ENCODE peak calls at places on chromosomes 6 and 20, in seven cellular contexts. J, R, Q, I, D, H and G are unnamed samples.
A peak's percentile ranks its signal among the peaks of the same experiment; 100 is the strongest.

GRCh38 chr6:21678990-21679389 is 85.4 kb downstream of the SOX4 start:
- DNase-seq in R (no peak), H (no peak), Q (peak; percentile 12), D (peak; percentile 89), J (peak; percentile 5), I (peak; percentile 43), G (no peak)

GRCh38 chr20:35092524-35093244 is at the start of gene TRPC4AP:
- DNase-seq in J (peak; percentile 44), R (peak; percentile 97), D (peak; percentile 74), Q (no peak), H (peak; percentile 87), I (peak; percentile 92), G (peak; percentile 88)

GRCh38 chr6:4848382-4849068 is 72.3 kb downstream of the CDYL start:
- DNase-seq in I (peak; percentile 62), R (no peak), D (no peak), H (no peak), Q (no peak), J (no peak), G (peak; percentile 55)

GRCh38 chr6:81727876-81728517 is 24.5 kb downstream of the TENT5A start:
- DNase-seq in R (no peak), J (no peak), H (no peak), I (no peak), Q (no peak), D (no peak), G (no peak)

GRCh38 chr6:123418101-123418500 is 218.6 kb downstream of the TRDN start:
- DNase-seq in H (no peak), I (no peak), Q (no peak), D (no peak), R (no peak), J (no peak), G (no peak)

GRCh38 chr6:149045404-149045803 is 272.1 kb upstream of the TAB2 start:
- DNase-seq in R (no peak), J (no peak), I (peak; percentile 33), D (no peak), Q (no peak), H (no peak), G (no peak)

GRCh38 chr6:43074847-43075741 is 1.0 kb upstream of the PTK7 start:
- DNase-seq in J (no peak), Q (no peak), I (no peak), H (no peak), R (no peak), D (peak; percentile 23), G (no peak)

GRCh38 chr6:31663087-31663960 is 1.5 kb downstream of the GPANK1 start:
- DNase-seq in H (no peak), Q (no peak), R (no peak), D (no peak), I (no peak), J (no peak), G (no peak)

GRCh38 chr6:151385177-151385576 is 6.2 kb downstream of the ZBTB2 start:
- DNase-seq in D (no peak), I (no peak), H (no peak), R (no peak), J (no peak), Q (no peak), G (no peak)

GRCh38 chr20:43442310-43442880 is 15.3 kb upstream of the SRSF6 start:
- DNase-seq in H (no peak), I (peak; percentile 42), J (no peak), D (no peak), Q (no peak), R (no peak), G (no peak)

GRCh38 chr6:35725721-35726438 is 11.0 kb upstream of the ARMC12 start:
- DNase-seq in R (no peak), J (no peak), Q (no peak), H (no peak), I (peak; percentile 65), D (peak; percentile 39), G (no peak)

GRCh38 chr20:48298851-48299484 is 513.7 kb upstream of the SULF2 start:
- DNase-seq in H (no peak), Q (peak; percentile 61), J (peak; percentile 54), R (no peak), I (peak; percentile 73), D (peak; percentile 96), G (no peak)

GRCh38 chr20:34377072-34377847 is 14.2 kb downstream of the ITCH start:
- DNase-seq in H (no peak), J (no peak), I (no peak), Q (no peak), R (no peak), D (no peak), G (no peak)

GRCh38 chr6:94052754-94053153 is 633.4 kb upstream of the EPHA7 start:
- DNase-seq in J (no peak), D (peak; percentile 48), Q (no peak), H (no peak), R (no peak), I (no peak), G (no peak)

GRCh38 chr6:63507096-63507495 is 65.2 kb upstream of the LOC128125822 start:
- DNase-seq in Q (no peak), D (no peak), I (no peak), J (no peak), H (no peak), R (no peak), G (no peak)
- TF ChIP-seq CTCF in Q (no peak), D (no peak), I (peak; percentile 45), J (no peak), H (no peak), R (no peak), G (no peak)

GRCh38 chr20:63160641-63161175 is 55.2 kb downstream of the YTHDF1 start:
- DNase-seq in J (no peak), R (no peak), H (no peak), I (no peak), Q (no peak), D (no peak), G (peak; percentile 8)
- TF ChIP-seq CTCF in J (no peak), R (no peak), H (no peak), I (no peak), Q (no peak), D (no peak), G (no peak)

DNA sequence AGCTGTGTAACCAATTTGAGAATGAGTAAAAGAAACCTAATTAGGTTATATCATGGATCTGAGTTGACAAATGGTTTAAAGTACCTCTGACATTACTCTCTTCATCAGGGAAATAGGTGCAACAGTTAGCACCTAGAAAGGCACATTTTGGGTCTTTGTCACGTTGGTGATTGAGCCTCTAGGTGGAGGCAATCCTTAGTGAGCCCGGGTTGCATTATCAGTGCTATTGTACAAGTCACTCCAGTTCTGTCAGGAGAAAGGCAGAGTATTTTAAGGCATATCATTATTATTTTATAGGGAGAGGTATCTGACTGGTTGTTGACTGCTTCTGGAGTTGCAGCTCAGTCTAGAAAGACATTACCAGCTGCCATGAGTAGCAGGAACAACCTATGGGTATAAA is 54.9 kb downstream of the TRIM27 start:
- DNase-seq in J (no peak), Q (no peak), I (no peak), H (no peak), R (no peak), D (no peak), G (no peak)
- TF ChIP-seq CTCF in J (no peak), Q (no peak), I (no peak), H (no peak), R (no peak), D (no peak), G (no peak)

GRCh38 chr20:62211216-62211615 is 8.9 kb downstream of the HRH3 start:
- DNase-seq in I (no peak), Q (no peak), J (no peak), H (no peak), D (no peak), R (no peak), G (no peak)

GRCh38 chr20:62209850-62210495 is 10.1 kb downstream of the HRH3 start:
- DNase-seq in H (no peak), D (no peak), R (no peak), I (no peak), Q (no peak), J (no peak), G (peak; percentile 44)

GRCh38 chr20:62208061-62208804 is 11.8 kb downstream of the HRH3 start:
- DNase-seq in J (no peak), I (no peak), Q (no peak), D (no peak), H (no peak), R (no peak), G (no peak)

GRCh38 chr20:62210496-62210855 is 9.6 kb downstream of the HRH3 start:
- DNase-seq in Q (no peak), R (no peak), J (no peak), H (no peak), I (no peak), D (no peak), G (no peak)

GRCh38 chr20:62208805-62209755 is 11.0 kb downstream of the HRH3 start:
- DNase-seq in J (no peak), H (no peak), R (no peak), D (no peak), Q (no peak), I (peak; percentile 63), G (peak; percentile 36)
- TF ChIP-seq CTCF in J (no peak), H (no peak), R (no peak), D (peak; percentile 14), Q (no peak), I (peak; percentile 87), G (no peak)

DNA sequence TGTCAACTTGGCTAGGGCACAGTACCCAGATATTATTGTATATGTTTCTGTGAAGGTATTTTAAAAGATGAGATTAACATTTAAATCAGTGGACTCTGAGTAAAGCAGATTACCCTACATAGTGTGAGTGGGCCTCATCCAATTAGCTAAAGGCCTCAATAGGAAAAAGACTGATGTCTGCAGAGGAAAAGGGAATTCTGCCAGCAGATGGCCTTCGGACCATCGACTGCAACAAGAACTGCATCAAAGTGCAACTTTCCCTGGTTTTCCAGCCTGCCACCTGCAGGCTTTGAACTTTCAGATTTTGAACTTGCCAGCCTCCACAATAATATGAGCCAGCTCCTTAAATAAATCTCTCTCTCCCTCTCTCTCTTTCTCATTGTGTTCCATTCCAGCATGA is 80.5 kb downstream of the IMPG1 start:
- DNase-seq in D (no peak), H (no peak), Q (no peak), I (peak; percentile 4), R (no peak), J (no peak), G (no peak)
- TF ChIP-seq CTCF in D (no peak), H (no peak), Q (no peak), I (no peak), R (no peak), J (no peak), G (no peak)

DNA sequence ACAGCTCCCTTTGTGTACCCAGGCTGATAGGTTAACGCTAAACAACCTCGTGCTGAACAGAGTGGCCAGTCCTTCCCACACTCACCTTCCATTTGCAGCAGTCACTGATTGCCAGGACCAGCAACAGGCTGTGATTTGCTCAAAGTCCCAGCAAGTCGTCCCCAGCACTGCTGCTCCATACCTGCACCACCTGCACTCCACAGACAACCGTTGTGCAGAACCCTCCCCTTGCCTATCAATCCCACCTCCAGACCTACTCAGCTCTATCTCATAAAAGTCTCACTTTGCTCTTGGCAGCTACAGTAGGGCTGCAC is 43.1 kb upstream of the SCML4 start:
- DNase-seq in I (no peak), R (no peak), J (no peak), H (no peak), D (no peak), Q (no peak), G (no peak)
- TF ChIP-seq CTCF in I (no peak), R (no peak), J (no peak), H (no peak), D (no peak), Q (no peak), G (peak; percentile 7)